ENCODE peak calls at places on chromosomes 2 and 18, in eight cellular contexts. One of them, this sample, is unnamed.

GRCh38 chr2:24824966-24825882 is 32.0 kb downstream of the CENPO start:
- DNase-seq in K562: peak; percentile 52
- DNase-seq in endothelial cell of umbilical vein: no peak
- DNase-seq in mammary epithelial cell: no peak
- DNase-seq in keratinocyte: peak; percentile 19
- DNase-seq in MM.1S: no peak
- DNase-seq in fibroblast of lung: no peak
- DNase-seq in neural progenitor cell: no peak
- DNase-seq in this sample: no peak

GRCh38 chr2:33268246-33268831 is 208.1 kb upstream of the RASGRP3 start:
- DNase-seq in K562: no peak
- DNase-seq in MM.1S: no peak
- DNase-seq in mammary epithelial cell: no peak
- DNase-seq in keratinocyte: no peak
- DNase-seq in neural progenitor cell: no peak
- DNase-seq in endothelial cell of umbilical vein: peak; percentile 79
- DNase-seq in fibroblast of lung: no peak
- DNase-seq in this sample: no peak

GRCh38 chr2:46200100-46200690 is 97.0 kb upstream of the EPAS1 start:
- DNase-seq in fibroblast of lung: peak; percentile 10
- DNase-seq in K562: no peak
- DNase-seq in neural progenitor cell: no peak
- DNase-seq in keratinocyte: no peak
- DNase-seq in endothelial cell of umbilical vein: peak; percentile 86
- DNase-seq in MM.1S: no peak
- DNase-seq in mammary epithelial cell: no peak
- DNase-seq in this sample: no peak

GRCh38 chr2:10765461-10765860 is 44.0 kb downstream of the ATP6V1C2 start:
- DNase-seq in endothelial cell of umbilical vein: no peak
- DNase-seq in mammary epithelial cell: no peak
- DNase-seq in neural progenitor cell: no peak
- DNase-seq in MM.1S: no peak
- DNase-seq in fibroblast of lung: no peak
- DNase-seq in K562: no peak
- DNase-seq in keratinocyte: no peak
- DNase-seq in this sample: no peak

GRCh38 chr2:233756429-233757081 is 3.5 kb upstream of the UGT1A1 start:
- DNase-seq in keratinocyte: no peak
- DNase-seq in neural progenitor cell: no peak
- DNase-seq in K562: no peak
- DNase-seq in fibroblast of lung: no peak
- DNase-seq in mammary epithelial cell: no peak
- DNase-seq in MM.1S: no peak
- DNase-seq in endothelial cell of umbilical vein: no peak
- DNase-seq in this sample: no peak

GRCh38 chr2:94871226-94872087 is at the start of gene TEKT4:
- DNase-seq in endothelial cell of umbilical vein: no peak
- DNase-seq in keratinocyte: no peak
- DNase-seq in fibroblast of lung: peak; percentile 12
- DNase-seq in neural progenitor cell: no peak
- DNase-seq in mammary epithelial cell: no peak
- DNase-seq in K562: no peak
- DNase-seq in MM.1S: no peak
- DNase-seq in this sample: no peak

GRCh38 chr2:142874293-142874814 is 3.1 kb upstream of the KYNU start:
- DNase-seq in mammary epithelial cell: peak; percentile 99
- DNase-seq in endothelial cell of umbilical vein: peak; percentile 87
- DNase-seq in neural progenitor cell: no peak
- DNase-seq in K562: no peak
- DNase-seq in fibroblast of lung: peak; percentile 82
- DNase-seq in MM.1S: no peak
- DNase-seq in keratinocyte: peak; percentile 88
- DNase-seq in this sample: peak; percentile 91

GRCh38 chr2:216654528-216655052 is 21.4 kb downstream of the IGFBP2 start:
- DNase-seq in K562: no peak
- DNase-seq in neural progenitor cell: no peak
- DNase-seq in endothelial cell of umbilical vein: no peak
- DNase-seq in fibroblast of lung: no peak
- DNase-seq in MM.1S: no peak
- DNase-seq in mammary epithelial cell: no peak
- DNase-seq in keratinocyte: no peak
- DNase-seq in this sample: no peak

GRCh38 chr2:108917526-108917925 is 71.5 kb downstream of the EDAR start:
- DNase-seq in neural progenitor cell: no peak
- DNase-seq in keratinocyte: no peak
- DNase-seq in endothelial cell of umbilical vein: no peak
- DNase-seq in fibroblast of lung: no peak
- DNase-seq in mammary epithelial cell: no peak
- DNase-seq in MM.1S: no peak
- DNase-seq in K562: no peak
- DNase-seq in this sample: no peak

GRCh38 chr2:240645346-240646060 is 20.2 kb downstream of the GPR35 start:
- DNase-seq in mammary epithelial cell: no peak
- DNase-seq in K562: no peak
- DNase-seq in endothelial cell of umbilical vein: no peak
- DNase-seq in fibroblast of lung: no peak
- DNase-seq in MM.1S: no peak
- DNase-seq in keratinocyte: no peak
- DNase-seq in neural progenitor cell: no peak
- DNase-seq in this sample: no peak

GRCh38 chr2:42976400-42976799 is 184.0 kb upstream of the HAAO start:
- DNase-seq in MM.1S: no peak
- DNase-seq in neural progenitor cell: no peak
- DNase-seq in keratinocyte: no peak
- DNase-seq in mammary epithelial cell: no peak
- DNase-seq in fibroblast of lung: no peak
- DNase-seq in endothelial cell of umbilical vein: no peak
- DNase-seq in K562: no peak
- DNase-seq in this sample: no peak

GRCh38 chr2:219656523-219656922 is 29.1 kb downstream of the SLC4A3 start:
- DNase-seq in neural progenitor cell: no peak
- DNase-seq in fibroblast of lung: peak; percentile 77
- DNase-seq in keratinocyte: peak; percentile 76
- DNase-seq in endothelial cell of umbilical vein: no peak
- DNase-seq in K562: no peak
- DNase-seq in MM.1S: no peak
- DNase-seq in mammary epithelial cell: peak; percentile 95
- DNase-seq in this sample: no peak

GRCh38 chr2:17107875-17108274 is 410.4 kb downstream of the RAD51AP2 start:
- DNase-seq in fibroblast of lung: no peak
- DNase-seq in endothelial cell of umbilical vein: no peak
- DNase-seq in keratinocyte: no peak
- DNase-seq in MM.1S: no peak
- DNase-seq in neural progenitor cell: no peak
- DNase-seq in mammary epithelial cell: no peak
- DNase-seq in K562: no peak
- DNase-seq in this sample: no peak

GRCh38 chr2:84302513-84303412 is 156.3 kb downstream of the SUCLG1 start:
- DNase-seq in mammary epithelial cell: peak; percentile 46
- DNase-seq in fibroblast of lung: peak; percentile 23
- DNase-seq in MM.1S: peak; percentile 66
- DNase-seq in keratinocyte: no peak
- DNase-seq in neural progenitor cell: peak; percentile 69
- DNase-seq in K562: peak; percentile 76
- DNase-seq in endothelial cell of umbilical vein: peak; percentile 41
- DNase-seq in this sample: no peak

GRCh38 chr2:181122601-181123000 is 142.2 kb downstream of the UBE2E3 start:
- DNase-seq in mammary epithelial cell: no peak
- DNase-seq in MM.1S: no peak
- DNase-seq in endothelial cell of umbilical vein: no peak
- DNase-seq in neural progenitor cell: no peak
- DNase-seq in fibroblast of lung: no peak
- DNase-seq in keratinocyte: no peak
- DNase-seq in K562: no peak
- DNase-seq in this sample: no peak

GRCh38 chr2:27009716-27010115 is 23.0 kb upstream of the TMEM214 start:
- DNase-seq in endothelial cell of umbilical vein: no peak
- DNase-seq in keratinocyte: no peak
- DNase-seq in K562: no peak
- DNase-seq in MM.1S: no peak
- DNase-seq in neural progenitor cell: no peak
- DNase-seq in mammary epithelial cell: no peak
- DNase-seq in fibroblast of lung: no peak
- DNase-seq in this sample: no peak

GRCh38 chr2:127043367-127044164 is 63.4 kb downstream of the BIN1 start:
- DNase-seq in K562: no peak
- DNase-seq in fibroblast of lung: no peak
- DNase-seq in mammary epithelial cell: no peak
- DNase-seq in MM.1S: no peak
- DNase-seq in endothelial cell of umbilical vein: no peak
- DNase-seq in neural progenitor cell: no peak
- DNase-seq in keratinocyte: no peak
- DNase-seq in this sample: no peak

GRCh38 chr2:214810670-214811069 is 1.2 kb upstream of the BARD1 start:
- DNase-seq in MM.1S: no peak
- DNase-seq in fibroblast of lung: no peak
- DNase-seq in endothelial cell of umbilical vein: peak; percentile 3
- DNase-seq in keratinocyte: no peak
- DNase-seq in K562: peak; percentile 7
- DNase-seq in mammary epithelial cell: peak; percentile 16
- DNase-seq in neural progenitor cell: no peak
- DNase-seq in this sample: no peak
- H3K9ac ChIP-seq in MM.1S: peak overlapping the region; percentile 70
- H3K9ac ChIP-seq in fibroblast of lung: no peak overlapping the region
- H3K9ac ChIP-seq in endothelial cell of umbilical vein: no peak overlapping the region
- H3K9ac ChIP-seq in keratinocyte: peak overlapping the region; percentile 89
- H3K9ac ChIP-seq in K562: peak overlapping the region; percentile 86
- H3K9ac ChIP-seq in mammary epithelial cell: peak overlapping the region; percentile 89
- H3K9ac ChIP-seq in neural progenitor cell: no peak overlapping the region
- H3K9ac ChIP-seq in this sample: no peak overlapping the region

GRCh38 chr18:33440384-33441043 is at the start of gene CCDC178:
- DNase-seq in neural progenitor cell: peak; percentile 82
- DNase-seq in MM.1S: no peak
- DNase-seq in endothelial cell of umbilical vein: peak; percentile 6
- DNase-seq in mammary epithelial cell: no peak
- DNase-seq in K562: peak; percentile 19
- DNase-seq in fibroblast of lung: peak; percentile 49
- DNase-seq in keratinocyte: no peak
- DNase-seq in this sample: no peak
- TF ChIP-seq EZH2 in neural progenitor cell: peak; percentile 65
- TF ChIP-seq EZH2 in MM.1S: no peak
- TF ChIP-seq EZH2 in endothelial cell of umbilical vein: peak; percentile 68
- TF ChIP-seq EZH2 in mammary epithelial cell: no peak
- TF ChIP-seq EZH2 in K562: no peak
- TF ChIP-seq EZH2 in fibroblast of lung: peak; percentile 29
- TF ChIP-seq EZH2 in keratinocyte: peak; percentile 94
- TF ChIP-seq EZH2 in this sample: no peak

GRCh38 chr2:8479298-8479697 is 202.6 kb upstream of the ID2 start:
- DNase-seq in K562: no peak
- DNase-seq in MM.1S: no peak
- DNase-seq in endothelial cell of umbilical vein: no peak
- DNase-seq in keratinocyte: no peak
- DNase-seq in mammary epithelial cell: no peak
- DNase-seq in fibroblast of lung: no peak
- DNase-seq in neural progenitor cell: no peak
- DNase-seq in this sample: no peak

GRCh38 chr2:8475349-8476045 is 206.4 kb upstream of the ID2 start:
- DNase-seq in endothelial cell of umbilical vein: no peak
- DNase-seq in K562: no peak
- DNase-seq in MM.1S: no peak
- DNase-seq in fibroblast of lung: no peak
- DNase-seq in neural progenitor cell: peak; percentile 45
- DNase-seq in keratinocyte: no peak
- DNase-seq in mammary epithelial cell: no peak
- DNase-seq in this sample: no peak

GRCh38 chr2:8477511-8478132 is 204.2 kb upstream of the ID2 start:
- DNase-seq in mammary epithelial cell: no peak
- DNase-seq in K562: no peak
- DNase-seq in neural progenitor cell: no peak
- DNase-seq in MM.1S: peak; percentile 87
- DNase-seq in endothelial cell of umbilical vein: no peak
- DNase-seq in fibroblast of lung: no peak
- DNase-seq in keratinocyte: no peak
- DNase-seq in this sample: no peak

GRCh38 chr2:8480936-8481335 is 200.9 kb upstream of the ID2 start:
- DNase-seq in endothelial cell of umbilical vein: no peak
- DNase-seq in fibroblast of lung: no peak
- DNase-seq in K562: no peak
- DNase-seq in MM.1S: no peak
- DNase-seq in keratinocyte: no peak
- DNase-seq in neural progenitor cell: no peak
- DNase-seq in mammary epithelial cell: no peak
- DNase-seq in this sample: no peak

DNA sequence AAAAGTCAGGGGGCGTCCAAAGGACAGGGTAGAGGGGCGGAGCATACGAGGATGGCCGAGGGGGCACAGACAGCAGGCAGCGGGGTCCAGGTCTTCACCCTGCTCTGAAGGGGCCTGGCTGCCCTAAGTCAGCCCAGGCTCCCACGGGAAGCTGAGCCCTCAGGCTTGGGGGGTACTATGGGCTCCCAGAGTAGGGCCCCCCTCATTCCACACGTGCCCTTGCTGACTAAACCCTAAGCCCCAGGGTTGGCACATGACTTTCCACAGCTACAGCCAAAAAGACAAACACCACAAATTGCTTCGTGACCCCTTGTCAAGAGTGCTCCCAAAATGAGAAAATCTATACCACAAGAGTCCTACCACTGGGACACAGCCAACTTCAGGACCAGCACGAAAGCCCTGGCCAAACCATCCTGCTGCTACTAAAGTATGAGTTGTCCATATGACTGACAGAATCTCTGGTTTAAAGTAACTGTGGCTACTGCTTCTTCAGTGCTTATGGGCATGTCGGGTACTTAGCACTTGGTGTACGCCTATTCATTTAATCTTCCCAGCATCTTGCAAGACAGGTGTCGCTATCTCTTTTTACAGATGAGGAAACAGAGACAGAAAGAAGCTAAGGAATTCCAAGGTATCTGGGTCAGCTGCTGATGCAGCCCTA is 203.6 kb upstream of the ID2 start:
- DNase-seq in K562: no peak
- DNase-seq in MM.1S: no peak
- DNase-seq in endothelial cell of umbilical vein: no peak
- DNase-seq in neural progenitor cell: no peak
- DNase-seq in mammary epithelial cell: no peak
- DNase-seq in fibroblast of lung: no peak
- DNase-seq in keratinocyte: no peak
- DNase-seq in this sample: no peak
- H3K4me3 ChIP-seq in K562: no peak overlapping the region
- H3K4me3 ChIP-seq in MM.1S: peak overlapping the region; percentile 31
- H3K4me3 ChIP-seq in endothelial cell of umbilical vein: no peak overlapping the region
- H3K4me3 ChIP-seq in neural progenitor cell: no peak overlapping the region
- H3K4me3 ChIP-seq in mammary epithelial cell: no peak overlapping the region
- H3K4me3 ChIP-seq in fibroblast of lung: no peak overlapping the region
- H3K4me3 ChIP-seq in keratinocyte: no peak overlapping the region
- H3K4me3 ChIP-seq in this sample: no peak overlapping the region

DNA sequence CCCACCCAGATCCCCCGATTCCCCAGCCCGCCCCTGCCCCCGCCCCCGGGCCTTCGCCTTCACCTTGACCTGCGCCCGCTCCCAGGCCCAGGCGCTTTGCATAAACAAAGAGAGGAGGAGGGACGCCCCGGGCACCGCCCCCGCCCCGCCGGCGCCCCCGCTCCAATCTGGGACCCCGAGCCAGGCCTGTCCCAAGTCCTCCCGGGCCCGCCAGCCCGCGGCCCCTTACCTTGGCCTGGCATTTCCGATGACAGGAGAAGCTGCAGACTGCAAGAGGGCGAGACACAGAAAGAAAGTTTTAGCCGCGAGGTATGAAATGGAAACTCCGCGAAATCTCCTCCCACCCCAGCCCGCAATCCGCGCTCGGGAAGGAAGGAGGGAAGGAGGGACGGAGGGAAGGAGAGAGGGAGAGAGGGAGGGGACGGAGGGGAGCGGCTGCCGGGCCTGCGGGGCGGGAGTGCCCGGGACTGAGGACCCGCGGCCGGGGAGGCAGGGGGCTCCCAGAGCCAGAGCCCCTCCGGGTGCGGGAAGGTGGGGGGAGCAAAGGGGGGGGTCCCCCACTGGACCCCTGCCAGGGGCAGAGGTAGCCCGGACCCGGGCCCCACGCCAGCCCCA is 24.2 kb downstream of the TNS1 start:
- DNase-seq in mammary epithelial cell: no peak
- DNase-seq in K562: no peak
- DNase-seq in endothelial cell of umbilical vein: peak; percentile 42
- DNase-seq in MM.1S: no peak
- DNase-seq in neural progenitor cell: peak; percentile 50
- DNase-seq in fibroblast of lung: peak; percentile 45
- DNase-seq in keratinocyte: no peak
- DNase-seq in this sample: no peak
- H3K9ac ChIP-seq in mammary epithelial cell: no peak overlapping the region
- H3K9ac ChIP-seq in K562: no peak overlapping the region
- H3K9ac ChIP-seq in endothelial cell of umbilical vein: peak overlapping the region; percentile 49
- H3K9ac ChIP-seq in MM.1S: no peak overlapping the region
- H3K9ac ChIP-seq in neural progenitor cell: no peak overlapping the region
- H3K9ac ChIP-seq in fibroblast of lung: no peak overlapping the region
- H3K9ac ChIP-seq in keratinocyte: no peak overlapping the region
- H3K9ac ChIP-seq in this sample: no peak overlapping the region

This sample was measured in SK-N-MC.